ENCODE peak calls at places on chromosomes 3 and 15, in eight cellular contexts. K is AG10803, N is breast epithelium, G is kidney, I is pancreas, Y is upper lobe of left lung, Q is upper lobe of right lung, P is OCI-LY7. M is an unnamed sample.
A peak's percentile ranks its signal among the peaks of the same experiment; 100 is the strongest.

GRCh38 chr3:31116651-31117050 is 222.2 kb upstream of the GADL1 start:
- DNase-seq in K (peak; percentile 53), N (no peak), G (no peak), I (no peak), Y (peak; percentile 9), Q (no peak), P (no peak), M (no peak)

GRCh38 chr3:100591411-100591810 is 18.0 kb upstream of the ADGRG7 start:
- DNase-seq in K (no peak), N (no peak), G (no peak), I (no peak), Y (no peak), Q (no peak), P (no peak), M (no peak)

GRCh38 chr3:190073264-190073663 is 47.4 kb downstream of the P3H2 start:
- DNase-seq in K (no peak), N (no peak), G (peak; percentile 65), I (no peak), Y (no peak), Q (no peak), P (no peak), M (peak; percentile 74)

GRCh38 chr3:36729204-36730056 is 34.9 kb downstream of the DCLK3 start:
- DNase-seq in K (peak; percentile 65), N (no peak), G (no peak), I (no peak), Y (no peak), Q (no peak), P (peak; percentile 55), M (no peak)

GRCh38 chr3:71580636-71581215 is 2.8 kb downstream of the FOXP1 start:
- DNase-seq in K (no peak), N (no peak), G (no peak), I (no peak), Y (no peak), Q (no peak), P (peak; percentile 46), M (no peak)

GRCh38 chr3:78994174-78995027 is 773.4 kb downstream of the ROBO1 start:
- DNase-seq in K (no peak), N (no peak), G (no peak), I (no peak), Y (no peak), Q (no peak), P (no peak), M (no peak)

GRCh38 chr15:85495542-85495941 is 115.1 kb downstream of the AKAP13 start:
- DNase-seq in K (no peak), N (no peak), G (no peak), I (no peak), Y (no peak), Q (no peak), P (no peak), M (no peak)

GRCh38 chr3:100125539-100125938 is 11.2 kb upstream of the FILIP1L start:
- DNase-seq in K (no peak), N (no peak), G (no peak), I (no peak), Y (no peak), Q (no peak), P (no peak), M (no peak)

GRCh38 chr15:69576035-69576526 is 123.5 kb downstream of the RPLP1 start:
- DNase-seq in K (peak; percentile 16), N (peak; percentile 63), G (peak; percentile 74), I (peak; percentile 59), Y (no peak), Q (peak; percentile 84), P (peak; percentile 43), M (peak; percentile 91)

GRCh38 chr3:143525408-143525807 is 322.9 kb downstream of the SLC9A9 start:
- DNase-seq in K (peak; percentile 55), N (no peak), G (no peak), I (no peak), Y (no peak), Q (no peak), P (no peak), M (no peak)

GRCh38 chr15:80423215-80423614 is 19.0 kb downstream of the ARNT2 start:
- DNase-seq in K (no peak), N (no peak), G (no peak), I (no peak), Y (no peak), Q (no peak), P (no peak), M (no peak)

GRCh38 chr3:100978036-100978659 is 15.1 kb downstream of the ABI3BP start:
- DNase-seq in K (peak; percentile 31), N (no peak), G (no peak), I (no peak), Y (no peak), Q (no peak), P (no peak), M (no peak)

GRCh38 chr3:150216866-150217600 is 191.1 kb upstream of the TSC22D2 start:
- DNase-seq in K (no peak), N (no peak), G (no peak), I (no peak), Y (no peak), Q (no peak), P (no peak), M (no peak)

GRCh38 chr15:78223396-78224023 is 10.9 kb downstream of the ACSBG1 start:
- DNase-seq in K (peak; percentile 52), N (no peak), G (no peak), I (no peak), Y (no peak), Q (no peak), P (no peak), M (peak; percentile 12)

GRCh38 chr3:154023148-154023547 is 98.0 kb upstream of the ARHGEF26 start:
- DNase-seq in K (peak; percentile 5), N (no peak), G (no peak), I (peak; percentile 15), Y (no peak), Q (no peak), P (no peak), M (no peak)

GRCh38 chr15:99249270-99249817 is at the start of gene TTC23:
- DNase-seq in K (peak; percentile 86), N (no peak), G (no peak), I (peak; percentile 31), Y (no peak), Q (no peak), P (peak; percentile 20), M (no peak)

GRCh38 chr3:123067689-123068226 is 933 bp downstream of the PDIA5 start:
- DNase-seq in K (no peak), N (no peak), G (no peak), I (no peak), Y (no peak), Q (no peak), P (peak; percentile 43), M (no peak)

GRCh38 chr3:197458179-197458707 is 97.5 kb downstream of the BDH1 start:
- DNase-seq in K (no peak), N (no peak), G (no peak), I (no peak), Y (peak; percentile 69), Q (peak; percentile 68), P (no peak), M (peak; percentile 21)

GRCh38 chr15:82135645-82136044 is 89.8 kb upstream of the MEX3B start:
- DNase-seq in K (no peak), N (no peak), G (no peak), I (no peak), Y (no peak), Q (no peak), P (no peak), M (no peak)

GRCh38 chr15:58934114-58934447 is 602 bp upstream of the SLTM start:
- DNase-seq in K (no peak), N (no peak), G (no peak), I (no peak), Y (no peak), Q (no peak), P (no peak), M (no peak)
- TF ChIP-seq CTCF in K (no peak), N (no peak), G (no peak), I (no peak), Y (no peak), Q (no peak), P (peak; percentile 12), M (no peak)

GRCh38 chr3:177642482-177643163 is 445.3 kb upstream of the TBL1XR1 start:
- DNase-seq in K (no peak), N (no peak), G (peak; percentile 74), I (no peak), Y (peak; percentile 14), Q (no peak), P (no peak), M (no peak)
- H3K4me3 ChIP-seq in K (no peak overlapping the region), N (no peak overlapping the region), G (no peak overlapping the region), I (no peak overlapping the region), Y (no peak overlapping the region), Q (no peak overlapping the region), P (no peak overlapping the region), M (no peak overlapping the region)

DNA sequence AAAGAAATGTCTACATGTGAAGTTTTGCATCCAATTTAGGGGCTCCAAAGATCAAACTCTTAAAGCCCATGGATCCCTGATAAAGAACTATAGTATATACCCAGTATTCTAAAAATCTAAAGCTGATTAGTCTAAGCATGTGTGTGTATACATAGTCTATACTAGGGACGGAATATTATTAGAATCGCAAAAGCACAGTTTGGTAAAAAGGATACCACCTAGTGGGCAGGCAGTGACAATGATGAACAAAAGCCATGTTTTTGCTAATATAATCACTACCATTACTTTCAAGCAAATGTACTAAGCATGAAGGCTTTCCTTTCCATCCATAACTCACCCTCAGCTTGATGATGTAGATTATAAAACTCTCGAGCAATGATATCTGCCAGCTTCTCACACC is 16.5 kb downstream of the POLQ start:
- DNase-seq in K (peak; percentile 22), N (no peak), G (no peak), I (no peak), Y (no peak), Q (no peak), P (no peak), M (no peak)
- TF ChIP-seq CTCF in K (peak; percentile 67), N (no peak), G (peak; percentile 19), I (peak; percentile 11), Y (no peak), Q (peak; percentile 29), P (peak; percentile 68), M (no peak)

GRCh38 chr3:192409203-192409837 is 318.0 kb downstream of the FGF12 start:
- DNase-seq in K (peak; percentile 1), N (no peak), G (peak; percentile 83), I (no peak), Y (peak; percentile 87), Q (peak; percentile 65), P (no peak), M (peak; percentile 86)

GRCh38 chr3:192409838-192410683 is 317.3 kb downstream of the FGF12 start:
- DNase-seq in K (no peak), N (no peak), G (peak; percentile 71), I (no peak), Y (peak; percentile 84), Q (no peak), P (no peak), M (peak; percentile 76)

GRCh38 chr3:192408007-192408655 is 319.2 kb downstream of the FGF12 start:
- DNase-seq in K (no peak), N (no peak), G (peak; percentile 80), I (no peak), Y (peak; percentile 79), Q (peak; percentile 60), P (no peak), M (peak; percentile 75)

GRCh38 chr3:192410684-192410960 is 316.7 kb downstream of the FGF12 start:
- DNase-seq in K (no peak), N (no peak), G (no peak), I (no peak), Y (no peak), Q (no peak), P (no peak), M (no peak)

DNA sequence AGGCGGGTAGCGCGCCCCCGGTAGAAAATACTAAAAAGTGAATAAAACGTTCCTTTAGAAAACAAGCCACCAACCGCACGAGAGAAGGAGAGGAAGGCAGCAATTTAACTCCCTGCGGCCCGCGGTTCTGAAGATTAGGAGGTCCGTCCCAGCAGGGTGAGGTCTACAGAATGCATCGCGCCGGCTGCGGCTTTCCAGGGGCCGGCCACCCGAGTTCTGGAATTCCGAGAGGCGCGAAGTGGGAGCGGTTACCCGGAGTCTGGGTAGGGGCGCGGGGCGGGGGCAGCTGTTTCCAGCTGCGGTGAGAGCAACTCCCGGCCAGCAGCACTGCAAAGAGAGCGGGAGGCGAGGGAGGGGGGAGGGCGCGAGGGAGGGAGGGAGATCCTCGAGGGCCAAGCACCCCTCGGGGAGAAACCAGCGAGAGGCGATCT is 318.6 kb downstream of the FGF12 start:
- DNase-seq in K (no peak), N (no peak), G (peak; percentile 64), I (no peak), Y (peak; percentile 66), Q (no peak), P (no peak), M (peak; percentile 70)
- H3K4me3 ChIP-seq in K (no peak overlapping the region), N (peak overlapping the region; percentile 47), G (peak overlapping the region; percentile 42), I (peak overlapping the region; percentile 45), Y (peak overlapping the region; percentile 54), Q (peak overlapping the region; percentile 45), P (no peak overlapping the region), M (peak overlapping the region; percentile 41)

M was measured in spleen.